ENCODE peak calls at places on chromosomes 7 and 10, in four cellular contexts. One of them, this sample, is unnamed.

GRCh38 chr7:120842131-120842621 is 15.8 kb downstream of the TSPAN12 start:
- DNase-seq in mammary epithelial cell: no peak
- DNase-seq in neural progenitor cell: no peak
- DNase-seq in GM12878: no peak
- DNase-seq in this sample: no peak

GRCh38 chr7:155543011-155543881 is 3.1 kb downstream of the CNPY1 start:
- DNase-seq in mammary epithelial cell: no peak
- DNase-seq in neural progenitor cell: no peak
- DNase-seq in GM12878: no peak
- DNase-seq in this sample: no peak

GRCh38 chr7:154913645-154914579 is 89.0 kb downstream of the PAXIP1 start:
- DNase-seq in mammary epithelial cell: peak
- DNase-seq in neural progenitor cell: peak
- DNase-seq in GM12878: no peak
- DNase-seq in this sample: peak

GRCh38 chr7:40199076-40199802 is 64.4 kb downstream of the SUGCT start:
- DNase-seq in mammary epithelial cell: peak
- DNase-seq in neural progenitor cell: peak
- DNase-seq in GM12878: no peak
- DNase-seq in this sample: no peak

GRCh38 chr10:8054243-8054497 is 318 bp upstream of the GATA3 start:
- DNase-seq in mammary epithelial cell: no peak
- DNase-seq in neural progenitor cell: no peak
- DNase-seq in GM12878: no peak
- DNase-seq in this sample: no peak

GRCh38 chr7:63900394-63901203 is 98.0 kb upstream of the ZNF722 start:
- DNase-seq in mammary epithelial cell: no peak
- DNase-seq in neural progenitor cell: no peak
- DNase-seq in GM12878: no peak
- DNase-seq in this sample: peak

GRCh38 chr10:77315511-77316129 is 322.0 kb downstream of the KCNMA1 start:
- DNase-seq in mammary epithelial cell: no peak
- DNase-seq in neural progenitor cell: no peak
- DNase-seq in GM12878: no peak
- DNase-seq in this sample: no peak

GRCh38 chr7:2202901-2203550 is 29.7 kb downstream of the MAD1L1 start:
- DNase-seq in mammary epithelial cell: no peak
- DNase-seq in neural progenitor cell: no peak
- DNase-seq in GM12878: no peak
- DNase-seq in this sample: no peak

GRCh38 chr10:3292601-3293000 is 120.0 kb upstream of the PITRM1 start:
- DNase-seq in mammary epithelial cell: no peak
- DNase-seq in neural progenitor cell: no peak
- DNase-seq in GM12878: no peak
- DNase-seq in this sample: no peak

GRCh38 chr7:129925416-129926002 is 27.3 kb downstream of the UBE2H start:
- DNase-seq in mammary epithelial cell: no peak
- DNase-seq in neural progenitor cell: no peak
- DNase-seq in GM12878: no peak
- DNase-seq in this sample: no peak

GRCh38 chr10:124306922-124307371 is 111.8 kb downstream of the OAT start:
- DNase-seq in mammary epithelial cell: peak
- DNase-seq in neural progenitor cell: no peak
- DNase-seq in GM12878: no peak
- DNase-seq in this sample: no peak

GRCh38 chr7:98785929-98786571 is 83.8 kb downstream of the TMEM130 start:
- DNase-seq in mammary epithelial cell: no peak
- DNase-seq in neural progenitor cell: no peak
- DNase-seq in GM12878: no peak
- DNase-seq in this sample: no peak

GRCh38 chr10:72038458-72039001 is 49.8 kb downstream of the SPOCK2 start:
- DNase-seq in mammary epithelial cell: peak
- DNase-seq in neural progenitor cell: peak
- DNase-seq in GM12878: no peak
- DNase-seq in this sample: no peak

GRCh38 chr7:140719711-140720110 is 23.2 kb downstream of the NDUFB2 start:
- DNase-seq in mammary epithelial cell: no peak
- DNase-seq in neural progenitor cell: no peak
- DNase-seq in GM12878: peak
- DNase-seq in this sample: no peak

GRCh38 chr10:113219446-113219845 is 269.4 kb downstream of the TCF7L2 start:
- DNase-seq in mammary epithelial cell: no peak
- DNase-seq in neural progenitor cell: no peak
- DNase-seq in GM12878: no peak
- DNase-seq in this sample: no peak

DNA sequence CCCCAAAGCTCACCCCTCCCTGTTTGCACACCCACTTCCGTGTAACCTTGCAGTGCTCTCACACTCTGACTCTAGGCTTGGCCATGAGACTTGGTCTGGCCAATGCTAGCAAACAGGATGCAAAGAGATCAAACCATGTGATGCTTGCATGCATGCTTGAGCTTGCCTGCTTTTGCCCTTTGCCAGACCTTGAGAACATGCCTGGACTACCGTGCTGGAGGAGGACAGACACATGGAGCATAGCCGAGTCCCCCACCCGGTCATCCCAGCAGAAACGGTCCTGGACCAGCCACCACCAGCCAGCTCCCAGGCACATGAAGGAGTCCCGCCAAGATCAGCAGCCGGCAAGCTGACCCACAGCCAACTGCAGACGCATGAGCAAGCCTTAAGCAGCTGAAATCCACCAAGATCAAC is 23.4 kb downstream of the PYROXD2 start:
- DNase-seq in mammary epithelial cell: peak
- DNase-seq in neural progenitor cell: no peak
- DNase-seq in GM12878: no peak
- DNase-seq in this sample: no peak
- H3K4me2 ChIP-seq in mammary epithelial cell: peak
- H3K4me2 ChIP-seq in neural progenitor cell: no peak
- H3K4me2 ChIP-seq in GM12878: no peak
- H3K4me2 ChIP-seq in this sample: no peak

DNA sequence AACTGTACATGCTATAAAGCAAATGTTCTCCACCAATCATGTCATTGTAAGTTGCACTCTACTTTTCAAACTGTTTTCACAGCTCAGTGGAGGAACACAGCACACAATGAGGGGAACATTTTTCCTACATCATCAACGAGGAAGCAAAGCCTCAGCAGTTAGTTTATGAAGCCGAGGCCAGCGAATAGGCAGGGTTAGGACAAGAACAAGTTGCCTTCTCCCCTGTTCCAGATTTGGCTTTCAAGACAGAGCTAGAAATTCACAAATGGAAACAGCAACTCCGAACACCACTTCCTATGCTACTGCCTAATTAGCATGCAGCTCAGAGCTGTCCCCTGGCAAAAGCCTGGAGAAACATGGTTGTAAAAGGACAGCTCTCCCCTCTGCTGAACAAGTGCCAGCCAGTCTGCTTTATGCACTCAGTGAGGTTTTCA is 19.8 kb downstream of the ITGB8 start:
- DNase-seq in mammary epithelial cell: no peak
- DNase-seq in neural progenitor cell: peak
- DNase-seq in GM12878: no peak
- DNase-seq in this sample: no peak
- H2AFZ ChIP-seq in mammary epithelial cell: no peak
- H2AFZ ChIP-seq in neural progenitor cell: peak
- H2AFZ ChIP-seq in GM12878: peak
- H2AFZ ChIP-seq in this sample: no peak

GRCh38 chr10:81135851-81136250 is 598.1 kb downstream of the SH2D4B start:
- DNase-seq in mammary epithelial cell: no peak
- DNase-seq in neural progenitor cell: no peak
- DNase-seq in GM12878: peak
- DNase-seq in this sample: no peak
- H3K9ac ChIP-seq in mammary epithelial cell: no peak
- H3K9ac ChIP-seq in neural progenitor cell: no peak
- H3K9ac ChIP-seq in GM12878: no peak
- H3K9ac ChIP-seq in this sample: no peak

DNA sequence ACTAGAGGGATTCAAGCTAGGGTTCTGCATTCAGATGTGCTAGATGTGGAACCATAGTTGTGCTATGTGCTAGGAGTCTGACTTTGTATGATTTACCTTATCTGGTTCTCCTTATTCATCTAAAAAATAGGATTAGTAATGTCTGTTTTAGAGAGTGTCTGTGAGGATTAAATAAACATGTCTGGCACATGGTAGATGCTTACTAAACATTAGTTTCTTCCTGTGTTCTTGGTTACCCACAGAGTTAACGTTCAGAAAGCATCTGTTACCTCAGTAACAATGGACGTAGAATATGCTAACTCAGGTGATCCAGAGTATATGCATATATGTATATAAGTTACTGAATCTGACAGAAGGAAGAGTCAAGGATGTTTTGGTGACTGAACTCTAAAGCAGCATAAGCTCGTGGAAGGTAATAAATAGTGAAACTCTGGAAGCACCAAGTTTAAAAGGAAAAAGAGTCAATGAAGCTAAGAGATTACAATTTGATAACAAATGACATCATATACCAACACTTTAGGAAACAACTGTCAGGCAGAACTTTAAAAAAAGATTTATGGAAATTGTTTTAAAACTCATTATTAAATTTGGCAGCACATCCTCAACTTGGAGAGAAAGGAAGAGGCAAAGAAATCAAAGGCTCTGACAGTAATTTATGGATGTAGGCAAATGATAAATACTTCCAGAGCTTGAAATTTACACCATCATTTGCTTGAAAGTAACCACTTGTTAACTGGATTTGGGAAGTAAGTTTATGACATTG is 127.0 kb downstream of the CCNY start:
- DNase-seq in mammary epithelial cell: no peak
- DNase-seq in neural progenitor cell: no peak
- DNase-seq in GM12878: no peak
- DNase-seq in this sample: no peak
- H3K4me2 ChIP-seq in mammary epithelial cell: no peak
- H3K4me2 ChIP-seq in neural progenitor cell: peak
- H3K4me2 ChIP-seq in GM12878: no peak
- H3K4me2 ChIP-seq in this sample: no peak

DNA sequence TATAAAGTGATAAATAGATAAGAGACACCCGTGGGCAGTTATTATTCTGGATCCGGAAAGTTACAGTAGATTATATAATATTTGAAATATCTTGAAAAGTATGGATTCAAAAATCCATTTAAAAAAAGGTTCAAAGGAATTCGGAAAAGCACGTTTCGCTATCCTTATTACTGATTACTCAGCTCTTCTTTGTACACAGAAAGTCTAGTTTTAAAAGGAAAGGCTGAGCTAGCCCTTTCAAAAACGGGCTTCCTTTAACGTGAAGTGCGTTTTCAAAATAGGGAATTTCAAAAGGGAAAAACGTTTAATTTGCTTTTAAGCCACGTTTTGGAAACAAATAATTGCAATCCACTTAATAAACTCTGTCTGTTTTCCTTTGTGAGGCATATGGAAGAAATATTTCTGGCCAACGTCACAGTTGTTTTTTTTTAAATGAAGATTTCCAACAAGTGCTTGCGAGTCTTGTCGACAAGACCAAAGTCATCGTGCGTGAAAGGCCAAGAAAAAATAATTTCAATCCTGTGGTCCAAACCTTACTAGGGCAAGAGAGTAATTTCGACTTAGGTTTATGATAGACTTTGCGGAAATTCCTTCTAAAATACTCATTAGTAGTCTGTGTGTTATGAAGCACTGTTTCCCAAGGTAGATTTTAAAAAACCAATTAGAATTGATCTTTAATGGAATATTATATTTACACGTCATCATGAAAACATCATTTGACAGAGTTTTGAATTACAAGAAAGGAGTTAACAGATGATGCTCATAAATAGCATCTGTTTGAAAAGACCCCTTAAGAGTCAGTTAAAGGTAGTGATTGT is 2.4 kb upstream of the SKIDA1 start:
- DNase-seq in mammary epithelial cell: peak
- DNase-seq in neural progenitor cell: no peak
- DNase-seq in GM12878: no peak
- DNase-seq in this sample: no peak
- H2AFZ ChIP-seq in mammary epithelial cell: peak
- H2AFZ ChIP-seq in neural progenitor cell: no peak
- H2AFZ ChIP-seq in GM12878: peak
- H2AFZ ChIP-seq in this sample: no peak

DNA sequence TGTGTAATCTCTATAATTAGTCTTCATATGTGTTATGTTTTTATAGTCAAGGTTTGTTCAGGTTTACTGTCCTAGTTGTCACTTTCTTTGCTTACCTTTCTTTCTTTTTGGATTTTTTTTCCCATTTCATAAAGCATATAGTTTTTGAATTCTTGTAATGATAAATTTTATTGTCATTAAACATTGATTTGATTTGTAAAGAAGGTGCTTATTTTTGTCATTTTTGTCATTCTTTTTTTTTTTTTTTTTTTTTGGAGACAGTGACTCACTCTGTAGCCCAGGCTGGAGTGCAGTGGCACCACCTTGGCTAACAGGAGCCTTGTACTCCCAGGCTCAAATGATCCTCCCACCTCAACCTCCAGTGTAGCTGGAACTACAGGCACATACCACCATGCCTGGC is 9.6 kb upstream of the MINDY3 start:
- DNase-seq in mammary epithelial cell: no peak
- DNase-seq in neural progenitor cell: no peak
- DNase-seq in GM12878: no peak
- DNase-seq in this sample: no peak
- H3K9ac ChIP-seq in mammary epithelial cell: no peak
- H3K9ac ChIP-seq in neural progenitor cell: no peak
- H3K9ac ChIP-seq in GM12878: no peak
- H3K9ac ChIP-seq in this sample: no peak

GRCh38 chr10:62636825-62637248 is 167.7 kb upstream of the ADO start:
- DNase-seq in mammary epithelial cell: no peak
- DNase-seq in neural progenitor cell: no peak
- DNase-seq in GM12878: no peak
- DNase-seq in this sample: peak

GRCh38 chr10:62635127-62635526 is 169.4 kb upstream of the ADO start:
- DNase-seq in mammary epithelial cell: no peak
- DNase-seq in neural progenitor cell: no peak
- DNase-seq in GM12878: no peak
- DNase-seq in this sample: no peak

GRCh38 chr10:62639139-62639538 is 165.4 kb upstream of the ADO start:
- DNase-seq in mammary epithelial cell: no peak
- DNase-seq in neural progenitor cell: no peak
- DNase-seq in GM12878: no peak
- DNase-seq in this sample: no peak

GRCh38 chr10:62638062-62638477 is 166.4 kb upstream of the ADO start:
- DNase-seq in mammary epithelial cell: peak
- DNase-seq in neural progenitor cell: no peak
- DNase-seq in GM12878: peak
- DNase-seq in this sample: no peak

DNA sequence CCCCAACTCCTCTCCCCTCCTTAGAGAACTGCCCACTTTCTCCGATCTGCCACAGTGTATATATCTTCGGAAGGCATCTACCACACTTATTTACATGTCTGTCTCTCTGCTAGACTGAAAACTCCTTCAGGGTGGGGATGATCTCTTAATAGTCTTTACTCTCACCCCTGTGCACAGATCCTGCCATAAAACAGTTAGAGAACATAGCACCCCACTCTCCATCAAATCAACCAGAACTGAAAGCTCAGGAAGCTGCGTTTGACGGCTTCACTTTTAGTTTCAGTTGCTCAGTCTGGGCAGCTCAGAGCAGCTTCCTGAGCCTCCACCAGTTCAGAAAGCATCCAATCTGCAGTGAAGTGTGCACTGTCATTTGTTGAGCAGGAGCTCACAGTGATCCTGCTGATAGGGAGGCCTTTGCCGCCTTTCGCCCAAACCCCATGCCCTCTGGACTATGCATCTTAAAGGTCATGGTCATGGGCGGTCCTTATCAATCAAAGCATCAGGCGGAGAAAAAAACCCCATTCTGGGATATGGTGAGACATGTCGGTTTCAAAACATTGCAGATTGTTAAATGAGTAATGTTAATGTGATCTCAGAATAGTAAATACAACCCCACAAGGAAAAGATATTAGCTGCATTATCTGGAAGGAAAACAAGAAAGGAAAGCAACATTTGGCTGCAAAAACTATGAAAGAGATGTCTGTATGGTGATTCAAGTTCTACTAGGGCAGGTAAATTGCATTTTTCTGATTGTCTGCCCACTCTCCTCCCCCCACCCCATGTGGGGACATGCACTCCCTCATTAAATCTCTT is 167.1 kb upstream of the ADO start:
- DNase-seq in mammary epithelial cell: peak
- DNase-seq in neural progenitor cell: no peak
- DNase-seq in GM12878: peak
- DNase-seq in this sample: peak
- H3K4me2 ChIP-seq in mammary epithelial cell: peak
- H3K4me2 ChIP-seq in neural progenitor cell: no peak
- H3K4me2 ChIP-seq in GM12878: peak
- H3K4me2 ChIP-seq in this sample: peak

This sample was measured in DND-41.